ENCODE peak calls at places on chromosomes 12 and 14, in six cellular contexts. One of them, this sample, is unnamed.

GRCh38 chr14:24082411-24083080 is 11.2 kb downstream of the CPNE6 start:
- DNase-seq in WTC11: no peak
- DNase-seq in transverse colon: no peak
- DNase-seq in H9: no peak
- DNase-seq in lung: no peak
- DNase-seq in hepatocyte: no peak
- DNase-seq in this sample: no peak

GRCh38 chr14:66782853-66783252 is 274.9 kb downstream of the GPHN start:
- DNase-seq in transverse colon: no peak
- DNase-seq in WTC11: no peak
- DNase-seq in hepatocyte: no peak
- DNase-seq in H9: no peak
- DNase-seq in lung: no peak
- DNase-seq in this sample: no peak

GRCh38 chr12:117037296-117038022 is 61.8 kb downstream of the TESC start:
- DNase-seq in lung: no peak
- DNase-seq in transverse colon: no peak
- DNase-seq in hepatocyte: peak
- DNase-seq in H9: no peak
- DNase-seq in WTC11: no peak
- DNase-seq in this sample: no peak

GRCh38 chr14:103545219-103545914 is 16.4 kb downstream of the TRMT61A start:
- DNase-seq in hepatocyte: no peak
- DNase-seq in transverse colon: no peak
- DNase-seq in lung: no peak
- DNase-seq in WTC11: no peak
- DNase-seq in H9: no peak
- DNase-seq in this sample: no peak

GRCh38 chr12:114770323-114770722 is 86.3 kb upstream of the TBX3 start:
- DNase-seq in hepatocyte: no peak
- DNase-seq in transverse colon: no peak
- DNase-seq in H9: no peak
- DNase-seq in WTC11: no peak
- DNase-seq in lung: no peak
- DNase-seq in this sample: no peak

GRCh38 chr14:101248840-101249675 is 312.2 kb upstream of the DIO3 start:
- DNase-seq in hepatocyte: no peak
- DNase-seq in lung: peak
- DNase-seq in WTC11: no peak
- DNase-seq in transverse colon: no peak
- DNase-seq in H9: no peak
- DNase-seq in this sample: no peak

GRCh38 chr14:102659797-102660196 is 67.3 kb downstream of the RCOR1 start:
- DNase-seq in lung: no peak
- DNase-seq in hepatocyte: no peak
- DNase-seq in transverse colon: no peak
- DNase-seq in WTC11: no peak
- DNase-seq in H9: no peak
- DNase-seq in this sample: no peak

GRCh38 chr14:90903101-90903500 is 86.9 kb upstream of the TTC7B start:
- DNase-seq in H9: no peak
- DNase-seq in transverse colon: peak
- DNase-seq in lung: no peak
- DNase-seq in WTC11: peak
- DNase-seq in hepatocyte: peak
- DNase-seq in this sample: peak

GRCh38 chr12:9869307-9870161 is at the start of gene CLEC2B:
- DNase-seq in H9: no peak
- DNase-seq in lung: no peak
- DNase-seq in hepatocyte: peak
- DNase-seq in WTC11: no peak
- DNase-seq in transverse colon: no peak
- DNase-seq in this sample: no peak

DNA sequence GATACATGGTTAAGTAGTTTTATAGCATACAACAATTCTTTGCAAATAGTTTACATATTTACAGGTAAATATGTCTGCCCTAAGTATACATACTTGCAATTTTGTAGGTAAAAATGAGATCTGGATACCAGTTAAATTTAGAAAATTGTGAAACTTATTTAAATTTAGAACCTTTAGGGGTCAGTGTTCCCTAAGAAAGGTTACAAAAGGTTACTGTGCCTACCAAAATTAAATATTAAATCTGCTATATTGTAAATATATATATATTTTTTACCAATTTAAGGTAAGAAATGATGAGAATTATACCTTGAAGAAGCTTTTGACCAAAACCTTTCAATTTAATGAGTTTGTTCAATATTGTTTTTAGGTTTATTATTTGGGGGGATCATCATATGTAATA is 54.0 kb downstream of the MIPOL1 start:
- DNase-seq in WTC11: no peak
- DNase-seq in H9: no peak
- DNase-seq in hepatocyte: no peak
- DNase-seq in transverse colon: no peak
- DNase-seq in lung: no peak
- DNase-seq in this sample: no peak
- TF ChIP-seq CTCF in WTC11: no peak
- TF ChIP-seq CTCF in H9: peak
- TF ChIP-seq CTCF in hepatocyte: peak
- TF ChIP-seq CTCF in transverse colon: no peak
- TF ChIP-seq CTCF in lung: no peak
- TF ChIP-seq CTCF in this sample: peak

DNA sequence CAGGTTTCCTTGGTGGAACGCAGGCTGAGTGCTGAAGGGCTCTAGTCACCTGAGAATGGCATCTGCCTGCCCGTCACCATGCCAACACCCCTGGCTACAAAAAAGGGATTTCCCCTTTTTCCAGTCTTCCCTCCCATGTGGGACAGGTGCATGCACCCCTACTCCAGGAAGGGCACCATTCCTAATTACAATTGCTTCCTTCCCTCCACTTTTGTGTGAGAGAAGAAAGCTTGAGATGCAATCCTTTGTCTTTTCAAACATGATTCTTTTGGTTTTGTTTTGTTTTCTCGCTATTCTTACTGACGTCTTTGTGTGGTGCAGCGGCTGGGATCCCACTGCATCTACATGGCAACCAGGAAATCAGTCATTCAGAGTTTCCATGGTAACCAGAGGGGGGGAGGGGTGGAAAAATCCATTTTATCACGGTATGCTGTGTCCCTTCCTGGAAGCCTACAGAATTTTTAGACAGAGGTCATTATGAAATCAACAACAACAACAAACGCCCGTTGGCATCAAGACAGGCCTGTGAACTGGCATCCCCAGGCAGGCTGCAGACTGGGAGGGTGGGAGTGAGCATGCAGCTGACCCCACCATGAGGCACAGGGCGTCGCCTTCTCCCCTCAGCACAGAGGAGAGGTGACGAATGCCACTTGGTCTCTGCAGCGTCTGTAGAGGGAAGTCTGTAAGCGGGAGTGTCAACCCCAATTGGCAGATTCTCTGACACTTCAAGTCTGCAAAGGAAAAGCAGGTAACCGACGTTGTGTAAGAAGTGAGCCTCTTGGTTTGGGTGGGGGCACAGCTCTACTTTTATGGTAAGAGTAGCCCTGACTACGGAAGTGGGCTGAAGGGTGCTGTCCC is 13.6 kb upstream of the GNG2 start:
- DNase-seq in WTC11: peak
- DNase-seq in transverse colon: peak
- DNase-seq in hepatocyte: peak
- DNase-seq in H9: peak
- DNase-seq in lung: peak
- DNase-seq in this sample: peak
- TF ChIP-seq CTCF in WTC11: no peak
- TF ChIP-seq CTCF in transverse colon: no peak
- TF ChIP-seq CTCF in hepatocyte: no peak
- TF ChIP-seq CTCF in H9: no peak
- TF ChIP-seq CTCF in lung: no peak
- TF ChIP-seq CTCF in this sample: no peak

GRCh38 chr14:36604757-36605505 is 22.5 kb upstream of the NKX2-8 start:
- DNase-seq in H9: peak
- DNase-seq in transverse colon: peak
- DNase-seq in WTC11: peak
- DNase-seq in hepatocyte: peak
- DNase-seq in lung: peak
- DNase-seq in this sample: peak

GRCh38 chr14:36605506-36605857 is 23.1 kb upstream of the NKX2-8 start:
- DNase-seq in H9: no peak
- DNase-seq in lung: no peak
- DNase-seq in hepatocyte: no peak
- DNase-seq in WTC11: no peak
- DNase-seq in transverse colon: no peak
- DNase-seq in this sample: no peak

GRCh38 chr14:36600431-36600830 is 18.0 kb upstream of the NKX2-8 start:
- DNase-seq in hepatocyte: no peak
- DNase-seq in WTC11: no peak
- DNase-seq in lung: no peak
- DNase-seq in transverse colon: no peak
- DNase-seq in H9: no peak
- DNase-seq in this sample: no peak
- TF ChIP-seq CTCF in hepatocyte: no peak
- TF ChIP-seq CTCF in WTC11: no peak
- TF ChIP-seq CTCF in lung: no peak
- TF ChIP-seq CTCF in transverse colon: no peak
- TF ChIP-seq CTCF in H9: no peak
- TF ChIP-seq CTCF in this sample: no peak

GRCh38 chr12:42145197-42145549 is 499 bp upstream of the GXYLT1 start:
- DNase-seq in hepatocyte: peak
- DNase-seq in transverse colon: no peak
- DNase-seq in lung: no peak
- DNase-seq in WTC11: no peak
- DNase-seq in H9: no peak
- DNase-seq in this sample: no peak

GRCh38 chr12:42143401-42144173 is 1.1 kb downstream of the GXYLT1 start:
- DNase-seq in hepatocyte: peak
- DNase-seq in lung: no peak
- DNase-seq in transverse colon: no peak
- DNase-seq in WTC11: no peak
- DNase-seq in H9: no peak
- DNase-seq in this sample: no peak

GRCh38 chr12:42144174-42144423 is 575 bp downstream of the GXYLT1 start:
- DNase-seq in H9: no peak
- DNase-seq in WTC11: peak
- DNase-seq in hepatocyte: no peak
- DNase-seq in lung: no peak
- DNase-seq in transverse colon: no peak
- DNase-seq in this sample: no peak

GRCh38 chr12:42144424-42145196 is at the start of gene GXYLT1:
- DNase-seq in lung: peak
- DNase-seq in H9: peak
- DNase-seq in transverse colon: peak
- DNase-seq in hepatocyte: peak
- DNase-seq in WTC11: peak
- DNase-seq in this sample: peak

DNA sequence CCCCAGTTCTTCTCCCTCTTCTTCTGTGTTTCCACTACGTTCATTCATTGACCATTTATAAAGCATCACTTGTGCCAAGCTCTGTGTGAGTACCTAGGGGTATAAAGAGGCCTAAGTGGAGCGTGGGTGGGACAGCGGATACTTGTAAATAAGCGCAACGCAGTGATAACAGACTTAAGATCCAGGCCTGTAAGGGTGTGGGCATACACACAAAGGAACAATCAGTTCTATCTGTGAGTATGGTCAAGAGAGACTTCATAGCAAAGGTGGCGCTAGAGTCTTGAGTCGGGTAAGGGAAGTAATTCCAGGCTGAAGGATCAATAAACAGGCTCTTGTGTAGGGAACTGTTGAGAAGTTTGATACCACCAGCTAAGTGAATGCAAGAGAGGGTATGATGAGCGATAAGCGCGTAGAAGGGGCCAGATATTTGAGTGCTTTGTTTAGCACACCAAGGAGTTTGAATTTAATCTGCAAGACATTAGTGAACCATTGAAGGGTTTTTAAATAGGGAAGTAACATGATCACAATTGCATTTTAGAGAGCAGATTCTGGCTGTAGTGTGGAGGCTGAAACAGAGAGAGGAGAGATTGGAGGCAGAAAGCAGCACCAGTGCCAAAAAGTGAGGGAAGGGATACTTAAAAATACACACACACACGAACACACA is 1.0 kb upstream of the GXYLT1 start:
- DNase-seq in H9: peak
- DNase-seq in hepatocyte: peak
- DNase-seq in transverse colon: peak
- DNase-seq in WTC11: no peak
- DNase-seq in lung: no peak
- DNase-seq in this sample: no peak
- TF ChIP-seq CTCF in H9: peak
- TF ChIP-seq CTCF in hepatocyte: peak
- TF ChIP-seq CTCF in transverse colon: no peak
- TF ChIP-seq CTCF in WTC11: no peak
- TF ChIP-seq CTCF in lung: no peak
- TF ChIP-seq CTCF in this sample: no peak

DNA sequence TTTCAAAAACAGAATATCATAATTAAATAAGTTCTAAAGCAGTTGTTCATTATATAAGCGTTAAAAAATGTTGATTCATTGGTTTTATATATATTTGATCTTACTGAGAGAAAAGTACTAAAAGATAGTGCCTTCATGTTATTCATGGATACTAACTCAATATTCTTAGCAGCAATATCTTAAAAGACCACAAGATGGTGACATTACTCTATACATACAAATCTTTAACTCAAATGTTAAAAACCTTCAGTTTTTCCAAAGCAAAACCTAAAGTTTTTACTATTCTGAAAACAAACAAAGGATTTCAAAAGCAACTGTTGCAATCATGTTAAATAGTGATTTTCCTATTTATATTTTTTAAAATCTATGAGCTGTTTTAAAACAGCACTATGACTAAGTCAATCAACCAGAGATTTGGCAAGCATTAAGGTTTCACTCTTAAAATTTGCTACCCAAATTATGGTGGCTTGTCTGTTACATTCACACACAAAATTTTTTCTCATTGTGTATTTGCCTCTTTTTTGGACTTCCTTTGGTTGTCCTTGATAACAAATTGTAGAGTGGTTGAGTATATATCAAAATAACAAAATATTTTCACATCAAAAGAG is 50.1 kb upstream of the RERGL start:
- DNase-seq in WTC11: no peak
- DNase-seq in hepatocyte: peak
- DNase-seq in transverse colon: no peak
- DNase-seq in H9: no peak
- DNase-seq in lung: no peak
- DNase-seq in this sample: no peak
- TF ChIP-seq CTCF in WTC11: peak
- TF ChIP-seq CTCF in hepatocyte: peak
- TF ChIP-seq CTCF in transverse colon: peak
- TF ChIP-seq CTCF in H9: peak
- TF ChIP-seq CTCF in lung: peak
- TF ChIP-seq CTCF in this sample: peak

DNA sequence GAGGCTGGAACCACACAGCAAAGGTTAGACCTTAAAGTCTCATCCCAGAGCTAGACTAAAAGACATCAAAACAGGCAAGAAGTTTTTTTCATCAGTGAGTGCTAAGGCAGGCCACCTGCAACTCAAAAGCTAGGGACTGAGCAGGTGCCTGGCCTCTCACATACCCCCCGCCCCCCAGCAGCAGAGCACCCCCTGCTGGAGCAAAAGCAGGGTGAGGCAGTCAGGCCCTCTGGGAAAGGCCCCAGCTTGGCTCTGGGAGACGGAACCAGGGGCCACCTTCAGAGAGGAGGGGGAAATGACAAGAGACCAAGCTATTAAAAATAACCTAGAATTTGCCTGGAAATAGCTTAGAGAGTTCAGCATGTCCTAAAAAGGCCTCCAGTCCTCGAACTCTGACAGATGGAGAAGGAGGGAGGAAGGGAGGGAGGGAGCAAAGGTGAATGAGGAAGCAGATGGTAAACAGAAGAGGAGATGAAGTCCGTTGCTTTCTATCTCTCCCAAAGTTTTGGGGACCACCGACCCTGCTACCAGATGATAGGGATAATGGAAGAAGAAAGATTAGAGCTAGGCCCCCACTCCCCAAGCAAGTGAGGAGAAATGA is 1.8 kb downstream of the ITGA7 start:
- DNase-seq in WTC11: peak
- DNase-seq in lung: no peak
- DNase-seq in transverse colon: no peak
- DNase-seq in H9: peak
- DNase-seq in hepatocyte: no peak
- DNase-seq in this sample: peak
- TF ChIP-seq CTCF in WTC11: peak
- TF ChIP-seq CTCF in lung: no peak
- TF ChIP-seq CTCF in transverse colon: peak
- TF ChIP-seq CTCF in H9: peak
- TF ChIP-seq CTCF in hepatocyte: peak
- TF ChIP-seq CTCF in this sample: peak